ENCODE peak calls at places on chromosome 2, in six cellular contexts. One of them, this sample, is unnamed. For H3K4me1, the result is how much of the 10 kb centered on the place peaks cover.

GRCh38 chr2:172038604-172039003 is 38.9 kb downstream of the METAP1D start:
- DNase-seq in PC-3: peak
- DNase-seq in astrocyte: peak
- DNase-seq in fibroblast of lung: peak
- DNase-seq in GM23248: peak
- DNase-seq in HCT116: no peak
- DNase-seq in this sample: no peak

GRCh38 chr2:195580156-195580555 is 76.9 kb upstream of the SLC39A10 start:
- DNase-seq in astrocyte: no peak
- DNase-seq in PC-3: no peak
- DNase-seq in HCT116: no peak
- DNase-seq in GM23248: no peak
- DNase-seq in fibroblast of lung: no peak
- DNase-seq in this sample: no peak

GRCh38 chr2:78701546-78701945 is 324.0 kb upstream of the REG3G start:
- DNase-seq in fibroblast of lung: peak
- DNase-seq in HCT116: no peak
- DNase-seq in GM23248: peak
- DNase-seq in PC-3: no peak
- DNase-seq in astrocyte: no peak
- DNase-seq in this sample: no peak

GRCh38 chr2:42961385-42961800 is 169.0 kb upstream of the HAAO start:
- DNase-seq in PC-3: no peak
- DNase-seq in GM23248: no peak
- DNase-seq in astrocyte: no peak
- DNase-seq in fibroblast of lung: peak
- DNase-seq in HCT116: no peak
- DNase-seq in this sample: no peak

GRCh38 chr2:15814406-15814805 is 125.9 kb upstream of the MYCN start:
- DNase-seq in astrocyte: no peak
- DNase-seq in PC-3: no peak
- DNase-seq in HCT116: no peak
- DNase-seq in fibroblast of lung: no peak
- DNase-seq in GM23248: no peak
- DNase-seq in this sample: no peak

GRCh38 chr2:66346241-66346664 is 88.7 kb upstream of the MEIS1 start:
- DNase-seq in astrocyte: no peak
- DNase-seq in GM23248: no peak
- DNase-seq in HCT116: no peak
- DNase-seq in fibroblast of lung: no peak
- DNase-seq in PC-3: no peak
- DNase-seq in this sample: no peak

GRCh38 chr2:229627728-229628127 is 86.6 kb downstream of the DNER start:
- DNase-seq in GM23248: no peak
- DNase-seq in astrocyte: no peak
- DNase-seq in fibroblast of lung: no peak
- DNase-seq in HCT116: no peak
- DNase-seq in PC-3: no peak
- DNase-seq in this sample: no peak

GRCh38 chr2:95276244-95276887 is 2.1 kb downstream of the PROM2 start:
- DNase-seq in GM23248: no peak
- DNase-seq in fibroblast of lung: no peak
- DNase-seq in astrocyte: no peak
- DNase-seq in HCT116: no peak
- DNase-seq in PC-3: no peak
- DNase-seq in this sample: no peak

GRCh38 chr2:153354406-153354805 is 124.2 kb downstream of the RPRM start:
- DNase-seq in HCT116: no peak
- DNase-seq in astrocyte: peak
- DNase-seq in GM23248: no peak
- DNase-seq in fibroblast of lung: peak
- DNase-seq in PC-3: peak
- DNase-seq in this sample: no peak

GRCh38 chr2:102755284-102755683 is 6.5 kb upstream of the TMEM182 start:
- DNase-seq in fibroblast of lung: no peak
- DNase-seq in PC-3: no peak
- DNase-seq in GM23248: no peak
- DNase-seq in astrocyte: no peak
- DNase-seq in HCT116: no peak
- DNase-seq in this sample: no peak

GRCh38 chr2:18750662-18751554 is 161.5 kb upstream of the NT5C1B start:
- DNase-seq in GM23248: peak
- DNase-seq in astrocyte: peak
- DNase-seq in HCT116: no peak
- DNase-seq in fibroblast of lung: no peak
- DNase-seq in PC-3: peak
- DNase-seq in this sample: no peak

GRCh38 chr2:240346015-240346752 is 89.3 kb upstream of the GPC1 start:
- DNase-seq in astrocyte: no peak
- DNase-seq in HCT116: no peak
- DNase-seq in GM23248: no peak
- DNase-seq in PC-3: no peak
- DNase-seq in fibroblast of lung: no peak
- DNase-seq in this sample: no peak

GRCh38 chr2:177889812-177890460 is 182.6 kb downstream of the PDE11A start:
- DNase-seq in fibroblast of lung: no peak
- DNase-seq in HCT116: no peak
- DNase-seq in GM23248: no peak
- DNase-seq in PC-3: no peak
- DNase-seq in astrocyte: no peak
- DNase-seq in this sample: no peak

GRCh38 chr2:75403991-75404428 is 156.7 kb downstream of the EVA1A start:
- DNase-seq in HCT116: peak
- DNase-seq in fibroblast of lung: peak
- DNase-seq in PC-3: peak
- DNase-seq in GM23248: peak
- DNase-seq in astrocyte: peak
- DNase-seq in this sample: peak

GRCh38 chr2:32423536-32423935 is 66.7 kb downstream of the BIRC6 start:
- DNase-seq in HCT116: no peak
- DNase-seq in astrocyte: peak
- DNase-seq in PC-3: no peak
- DNase-seq in fibroblast of lung: peak
- DNase-seq in GM23248: no peak
- DNase-seq in this sample: no peak

GRCh38 chr2:116819355-116819754 is 995.1 kb upstream of the DDX18 start:
- DNase-seq in GM23248: no peak
- DNase-seq in HCT116: no peak
- DNase-seq in astrocyte: no peak
- DNase-seq in PC-3: no peak
- DNase-seq in fibroblast of lung: no peak
- DNase-seq in this sample: no peak

GRCh38 chr2:238600506-238601432 is 174.0 kb downstream of the ASB1 start:
- DNase-seq in HCT116: no peak
- DNase-seq in astrocyte: no peak
- DNase-seq in PC-3: no peak
- DNase-seq in GM23248: peak
- DNase-seq in fibroblast of lung: no peak
- DNase-seq in this sample: no peak

GRCh38 chr2:71895320-71896161 is 252.1 kb downstream of the CYP26B1 start:
- DNase-seq in HCT116: no peak
- DNase-seq in PC-3: peak
- DNase-seq in GM23248: no peak
- DNase-seq in astrocyte: no peak
- DNase-seq in fibroblast of lung: no peak
- DNase-seq in this sample: no peak

GRCh38 chr2:232523682-232524597 is 2.0 kb upstream of the CHRND start:
- DNase-seq in astrocyte: peak
- DNase-seq in HCT116: no peak
- DNase-seq in fibroblast of lung: peak
- DNase-seq in PC-3: peak
- DNase-seq in GM23248: peak
- DNase-seq in this sample: no peak

GRCh38 chr2:60227014-60227413 is 326.4 kb downstream of the BCL11A start:
- DNase-seq in GM23248: no peak
- DNase-seq in PC-3: no peak
- DNase-seq in HCT116: no peak
- DNase-seq in astrocyte: no peak
- DNase-seq in fibroblast of lung: no peak
- DNase-seq in this sample: no peak

GRCh38 chr2:163554864-163555263 is 180.9 kb downstream of the FIGN start:
- DNase-seq in HCT116: no peak
- DNase-seq in PC-3: no peak
- DNase-seq in astrocyte: peak
- DNase-seq in GM23248: peak
- DNase-seq in fibroblast of lung: peak
- DNase-seq in this sample: no peak

GRCh38 chr2:38720613-38721241 is 30.4 kb downstream of the SRSF7 start:
- DNase-seq in PC-3: peak
- DNase-seq in astrocyte: peak
- DNase-seq in fibroblast of lung: peak
- DNase-seq in GM23248: peak
- DNase-seq in HCT116: no peak
- DNase-seq in this sample: no peak

GRCh38 chr2:72719416-72719815 is 106.4 kb downstream of the EXOC6B start:
- DNase-seq in PC-3: peak
- DNase-seq in GM23248: no peak
- DNase-seq in HCT116: no peak
- DNase-seq in fibroblast of lung: peak
- DNase-seq in astrocyte: peak
- DNase-seq in this sample: no peak

DNA sequence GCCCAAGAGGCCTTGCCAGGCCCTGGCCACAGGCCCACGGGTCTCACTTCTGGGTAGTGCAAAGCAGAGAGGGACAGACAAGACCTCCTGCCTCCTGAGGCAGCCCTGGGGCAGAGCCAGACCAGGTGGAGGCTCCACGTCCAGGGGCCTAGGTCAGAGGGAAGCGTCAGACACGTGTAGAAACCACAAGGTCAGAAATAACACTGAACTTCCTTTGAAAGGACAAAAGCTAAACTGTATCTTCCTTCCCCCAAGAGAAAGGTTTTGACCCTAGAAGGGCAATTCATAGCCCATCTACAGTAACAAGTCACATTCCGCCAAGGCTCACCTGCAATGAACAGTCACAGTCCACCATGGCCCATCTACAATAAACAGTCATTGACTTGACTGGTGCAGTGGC is 17.9 kb downstream of the SDC1 start:
- DNase-seq in GM23248: no peak
- DNase-seq in fibroblast of lung: no peak
- DNase-seq in PC-3: no peak
- DNase-seq in astrocyte: no peak
- DNase-seq in HCT116: no peak
- DNase-seq in this sample: no peak
- H3K4me1 ChIP-seq in GM23248: under half
- H3K4me1 ChIP-seq in fibroblast of lung: under half
- H3K4me1 ChIP-seq in PC-3: under half
- H3K4me1 ChIP-seq in astrocyte: under half
- H3K4me1 ChIP-seq in HCT116: under half
- H3K4me1 ChIP-seq in this sample: under half

DNA sequence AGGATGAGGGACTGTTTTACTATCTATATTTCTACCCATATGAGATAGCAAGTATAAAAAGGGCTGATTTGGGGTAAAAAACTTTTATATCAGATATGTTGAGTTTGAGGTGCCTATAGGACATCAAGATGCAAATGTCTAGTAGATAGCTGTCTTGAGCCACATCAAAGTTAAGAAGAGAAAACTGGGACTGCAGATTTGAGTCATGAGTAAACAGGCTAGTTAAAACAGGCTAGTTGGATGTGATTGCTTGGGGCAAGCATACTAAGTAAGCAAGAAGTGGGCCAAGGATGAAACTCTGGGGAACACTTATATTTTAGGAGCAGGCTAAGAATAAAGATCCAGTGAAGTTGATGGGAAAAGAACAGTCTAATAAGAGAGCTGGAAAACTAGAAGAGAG is 2.8 kb upstream of the SCRN3 start:
- DNase-seq in GM23248: peak
- DNase-seq in PC-3: no peak
- DNase-seq in HCT116: no peak
- DNase-seq in fibroblast of lung: no peak
- DNase-seq in astrocyte: no peak
- DNase-seq in this sample: no peak
- H3K9ac ChIP-seq in GM23248: no peak
- H3K9ac ChIP-seq in PC-3: no peak
- H3K9ac ChIP-seq in HCT116: no peak
- H3K9ac ChIP-seq in fibroblast of lung: no peak
- H3K9ac ChIP-seq in astrocyte: no peak
- H3K9ac ChIP-seq in this sample: no peak

GRCh38 chr2:192298664-192299063 is 103.9 kb upstream of the TMEFF2 start:
- DNase-seq in GM23248: no peak
- DNase-seq in HCT116: no peak
- DNase-seq in PC-3: no peak
- DNase-seq in fibroblast of lung: peak
- DNase-seq in astrocyte: peak
- DNase-seq in this sample: no peak
- TF ChIP-seq EZH2 in GM23248: no peak
- TF ChIP-seq EZH2 in HCT116: no peak
- TF ChIP-seq EZH2 in PC-3: no peak
- TF ChIP-seq EZH2 in fibroblast of lung: no peak
- TF ChIP-seq EZH2 in astrocyte: no peak
- TF ChIP-seq EZH2 in this sample: no peak

GRCh38 chr2:12589802-12590320 is 126.9 kb upstream of the TRIB2 start:
- DNase-seq in fibroblast of lung: no peak
- DNase-seq in HCT116: no peak
- DNase-seq in GM23248: no peak
- DNase-seq in astrocyte: no peak
- DNase-seq in PC-3: no peak
- DNase-seq in this sample: no peak

GRCh38 chr2:12587228-12587627 is 129.5 kb upstream of the TRIB2 start:
- DNase-seq in fibroblast of lung: no peak
- DNase-seq in astrocyte: no peak
- DNase-seq in PC-3: no peak
- DNase-seq in GM23248: no peak
- DNase-seq in HCT116: no peak
- DNase-seq in this sample: no peak

GRCh38 chr2:12584337-12584736 is 132.4 kb upstream of the TRIB2 start:
- DNase-seq in HCT116: no peak
- DNase-seq in PC-3: peak
- DNase-seq in GM23248: no peak
- DNase-seq in fibroblast of lung: no peak
- DNase-seq in astrocyte: no peak
- DNase-seq in this sample: no peak

GRCh38 chr2:12587729-12588522 is 128.8 kb upstream of the TRIB2 start:
- DNase-seq in GM23248: peak
- DNase-seq in HCT116: no peak
- DNase-seq in PC-3: peak
- DNase-seq in fibroblast of lung: peak
- DNase-seq in astrocyte: peak
- DNase-seq in this sample: peak

GRCh38 chr2:12585784-12586183 is 131.0 kb upstream of the TRIB2 start:
- DNase-seq in GM23248: no peak
- DNase-seq in fibroblast of lung: no peak
- DNase-seq in PC-3: no peak
- DNase-seq in astrocyte: no peak
- DNase-seq in HCT116: no peak
- DNase-seq in this sample: no peak
- H3K4me1 ChIP-seq in GM23248: under half
- H3K4me1 ChIP-seq in fibroblast of lung: under half
- H3K4me1 ChIP-seq in PC-3: under half
- H3K4me1 ChIP-seq in astrocyte: under half
- H3K4me1 ChIP-seq in HCT116: under half
- H3K4me1 ChIP-seq in this sample: under half